ENCODE peak calls at places on chromosomes 3 and 15, in seven cellular contexts. O is cardiac septum, X is dermis blood vessel endothelial cell, M is A549, U is T follicular helper cell, E is cardiac muscle cell, G is Kasumi-1. A is an unnamed sample.

GRCh38 chr3:179027326-179027900 is 44.2 kb downstream of the ZMAT3 start:
- DNase-seq in E (no peak), G (no peak), U (no peak), O (no peak), M (no peak), X (no peak), A (no peak)

GRCh38 chr15:58324533-58324932 is 107.3 kb upstream of the LIPC start:
- DNase-seq in U (no peak), M (no peak), G (no peak), E (no peak), O (no peak), X (no peak), A (no peak)

GRCh38 chr3:82628385-82629014 is 867.1 kb upstream of the GBE1 start:
- DNase-seq in M (no peak), U (no peak), E (no peak), G (no peak), O (no peak), X (no peak), A (no peak)

GRCh38 chr15:35186346-35186745 is 101.3 kb upstream of the NANOGP8 start:
- DNase-seq in O (no peak), M (no peak), E (peak; percentile 48), U (no peak), G (no peak), X (no peak), A (no peak)

GRCh38 chr3:25662921-25663320 is 1.8 kb downstream of the TOP2B start:
- DNase-seq in U (no peak), M (no peak), X (peak; percentile 8), O (no peak), E (no peak), G (no peak), A (no peak)

GRCh38 chr3:70150599-70150998 is 151.1 kb downstream of the SAMMSON start:
- DNase-seq in O (no peak), G (no peak), M (no peak), E (no peak), X (no peak), U (no peak), A (no peak)

GRCh38 chr3:110933786-110934415 is 137.7 kb upstream of the NECTIN3 start:
- DNase-seq in U (no peak), E (no peak), G (no peak), O (no peak), M (no peak), X (no peak), A (no peak)

GRCh38 chr3:9715127-9715526 is 11.5 kb downstream of the CPNE9 start:
- DNase-seq in U (no peak), M (no peak), O (no peak), G (no peak), X (no peak), E (no peak), A (no peak)

GRCh38 chr3:4290272-4290893 is 12.8 kb upstream of the SETMAR start:
- DNase-seq in U (no peak), G (peak; percentile 67), X (peak; percentile 71), M (peak; percentile 16), E (peak; percentile 49), O (no peak), A (peak; percentile 54)

A was measured in LoVo.